ENCODE peak calls at places on chromosomes 4 and X, in ten cellular contexts. One of them, this sample, is unnamed. For H3K9me3, the result is how much of the 10 kb centered on the place peaks cover.

GRCh38 chr4:144579411-144580020 is 66.4 kb upstream of the HHIP start:
- DNase-seq in upper lobe of right lung: no peak
- DNase-seq in keratinocyte: no peak
- DNase-seq in tibial artery: no peak
- DNase-seq in tibial nerve: no peak
- DNase-seq in breast epithelium: no peak
- DNase-seq in PC-3: peak
- DNase-seq in Caco-2: no peak
- DNase-seq in A549: peak
- DNase-seq in BE2C: no peak
- DNase-seq in this sample: no peak

GRCh38 chr4:2058264-2059033 is 678 bp upstream of the NAT8L start:
- DNase-seq in upper lobe of right lung: no peak
- DNase-seq in keratinocyte: no peak
- DNase-seq in tibial artery: no peak
- DNase-seq in tibial nerve: no peak
- DNase-seq in breast epithelium: no peak
- DNase-seq in PC-3: no peak
- DNase-seq in Caco-2: peak
- DNase-seq in A549: no peak
- DNase-seq in BE2C: peak
- DNase-seq in this sample: no peak

GRCh38 chr4:20577702-20578101 is 122.6 kb upstream of the PACRGL start:
- DNase-seq in upper lobe of right lung: no peak
- DNase-seq in keratinocyte: no peak
- DNase-seq in tibial artery: no peak
- DNase-seq in tibial nerve: no peak
- DNase-seq in breast epithelium: no peak
- DNase-seq in PC-3: no peak
- DNase-seq in Caco-2: no peak
- DNase-seq in A549: no peak
- DNase-seq in BE2C: no peak
- DNase-seq in this sample: no peak

GRCh38 chr4:152385551-152385950 is 150.3 kb downstream of the FBXW7 start:
- DNase-seq in upper lobe of right lung: no peak
- DNase-seq in keratinocyte: no peak
- DNase-seq in tibial artery: no peak
- DNase-seq in tibial nerve: no peak
- DNase-seq in breast epithelium: no peak
- DNase-seq in PC-3: peak
- DNase-seq in Caco-2: no peak
- DNase-seq in A549: no peak
- DNase-seq in BE2C: no peak
- DNase-seq in this sample: no peak

GRCh38 chr4:33512397-33512796 is 2731.9 kb downstream of the ARAP2 start:
- DNase-seq in upper lobe of right lung: no peak
- DNase-seq in keratinocyte: no peak
- DNase-seq in tibial artery: no peak
- DNase-seq in tibial nerve: no peak
- DNase-seq in breast epithelium: no peak
- DNase-seq in PC-3: no peak
- DNase-seq in Caco-2: no peak
- DNase-seq in A549: no peak
- DNase-seq in BE2C: no peak
- DNase-seq in this sample: no peak

GRCh38 chrX:7115557-7115956 is 32.0 kb upstream of the STS start:
- DNase-seq in upper lobe of right lung: no peak
- DNase-seq in keratinocyte: no peak
- DNase-seq in tibial artery: no peak
- DNase-seq in tibial nerve: no peak
- DNase-seq in breast epithelium: no peak
- DNase-seq in PC-3: no peak
- DNase-seq in Caco-2: no peak
- DNase-seq in A549: no peak
- DNase-seq in BE2C: no peak
- DNase-seq in this sample: no peak

GRCh38 chr4:186472948-186473347 is 82.4 kb downstream of the MTNR1A start:
- DNase-seq in upper lobe of right lung: no peak
- DNase-seq in keratinocyte: no peak
- DNase-seq in tibial artery: no peak
- DNase-seq in tibial nerve: no peak
- DNase-seq in breast epithelium: no peak
- DNase-seq in PC-3: peak
- DNase-seq in Caco-2: no peak
- DNase-seq in A549: peak
- DNase-seq in BE2C: no peak
- DNase-seq in this sample: no peak

GRCh38 chr4:181061787-181062186 is 1181.4 kb upstream of the TENM3 start:
- DNase-seq in upper lobe of right lung: no peak
- DNase-seq in keratinocyte: no peak
- DNase-seq in tibial artery: no peak
- DNase-seq in tibial nerve: no peak
- DNase-seq in breast epithelium: no peak
- DNase-seq in PC-3: no peak
- DNase-seq in Caco-2: no peak
- DNase-seq in A549: no peak
- DNase-seq in BE2C: no peak
- DNase-seq in this sample: no peak

GRCh38 chr4:126405369-126405982 is 1090.7 kb downstream of the FAT4 start:
- DNase-seq in upper lobe of right lung: no peak
- DNase-seq in keratinocyte: no peak
- DNase-seq in tibial artery: no peak
- DNase-seq in tibial nerve: no peak
- DNase-seq in breast epithelium: no peak
- DNase-seq in PC-3: no peak
- DNase-seq in Caco-2: peak
- DNase-seq in A549: peak
- DNase-seq in BE2C: no peak
- DNase-seq in this sample: no peak

GRCh38 chrX:49257074-49257790 is 7.3 kb downstream of the FOXP3 start:
- DNase-seq in upper lobe of right lung: no peak
- DNase-seq in keratinocyte: no peak
- DNase-seq in tibial artery: no peak
- DNase-seq in tibial nerve: no peak
- DNase-seq in breast epithelium: no peak
- DNase-seq in PC-3: no peak
- DNase-seq in Caco-2: no peak
- DNase-seq in A549: no peak
- DNase-seq in BE2C: no peak
- DNase-seq in this sample: no peak

GRCh38 chrX:30593435-30594200 is 16.1 kb upstream of the TASL start:
- DNase-seq in upper lobe of right lung: no peak
- DNase-seq in keratinocyte: no peak
- DNase-seq in tibial artery: no peak
- DNase-seq in tibial nerve: no peak
- DNase-seq in breast epithelium: no peak
- DNase-seq in PC-3: peak
- DNase-seq in Caco-2: peak
- DNase-seq in A549: no peak
- DNase-seq in BE2C: no peak
- DNase-seq in this sample: no peak

GRCh38 chrX:18789916-18790315 is 82.5 kb downstream of the PPEF1 start:
- DNase-seq in upper lobe of right lung: no peak
- DNase-seq in keratinocyte: no peak
- DNase-seq in tibial artery: no peak
- DNase-seq in tibial nerve: no peak
- DNase-seq in breast epithelium: no peak
- DNase-seq in PC-3: no peak
- DNase-seq in Caco-2: no peak
- DNase-seq in A549: no peak
- DNase-seq in BE2C: no peak
- DNase-seq in this sample: no peak

GRCh38 chr4:38818441-38818976 is 13.9 kb upstream of the TLR1 start:
- DNase-seq in upper lobe of right lung: no peak
- DNase-seq in keratinocyte: peak
- DNase-seq in tibial artery: no peak
- DNase-seq in tibial nerve: no peak
- DNase-seq in breast epithelium: peak
- DNase-seq in PC-3: peak
- DNase-seq in Caco-2: peak
- DNase-seq in A549: no peak
- DNase-seq in BE2C: no peak
- DNase-seq in this sample: no peak

GRCh38 chrX:53678667-53679066 is 7.9 kb downstream of the HUWE1 start:
- DNase-seq in upper lobe of right lung: no peak
- DNase-seq in keratinocyte: no peak
- DNase-seq in tibial artery: no peak
- DNase-seq in tibial nerve: no peak
- DNase-seq in breast epithelium: no peak
- DNase-seq in PC-3: peak
- DNase-seq in Caco-2: no peak
- DNase-seq in A549: peak
- DNase-seq in BE2C: no peak
- DNase-seq in this sample: no peak
- TF ChIP-seq CTCF in upper lobe of right lung: no peak
- TF ChIP-seq CTCF in keratinocyte: no peak
- TF ChIP-seq CTCF in tibial artery: no peak
- TF ChIP-seq CTCF in tibial nerve: no peak
- TF ChIP-seq CTCF in breast epithelium: no peak
- TF ChIP-seq CTCF in PC-3: peak
- TF ChIP-seq CTCF in Caco-2: no peak
- TF ChIP-seq CTCF in A549: no peak
- TF ChIP-seq CTCF in BE2C: peak
- TF ChIP-seq CTCF in this sample: no peak

GRCh38 chrX:154596290-154596929 is 11.5 kb downstream of the CTAG1A start:
- DNase-seq in upper lobe of right lung: no peak
- DNase-seq in keratinocyte: peak
- DNase-seq in tibial artery: no peak
- DNase-seq in tibial nerve: no peak
- DNase-seq in breast epithelium: no peak
- DNase-seq in PC-3: peak
- DNase-seq in Caco-2: peak
- DNase-seq in A549: no peak
- DNase-seq in BE2C: no peak
- DNase-seq in this sample: no peak
- H3K9me3 ChIP-seq in upper lobe of right lung: under half
- H3K9me3 ChIP-seq in keratinocyte: under half
- H3K9me3 ChIP-seq in tibial artery: under half
- H3K9me3 ChIP-seq in tibial nerve: under half
- H3K9me3 ChIP-seq in breast epithelium: under half
- H3K9me3 ChIP-seq in PC-3: under half
- H3K9me3 ChIP-seq in Caco-2: under half
- H3K9me3 ChIP-seq in A549: under half
- H3K9me3 ChIP-seq in BE2C: under half
- H3K9me3 ChIP-seq in this sample: under half

GRCh38 chr4:60682901-60683300 is 517.2 kb upstream of the ADGRL3 start:
- DNase-seq in upper lobe of right lung: no peak
- DNase-seq in keratinocyte: no peak
- DNase-seq in tibial artery: no peak
- DNase-seq in tibial nerve: no peak
- DNase-seq in breast epithelium: no peak
- DNase-seq in PC-3: peak
- DNase-seq in Caco-2: no peak
- DNase-seq in A549: no peak
- DNase-seq in BE2C: no peak
- DNase-seq in this sample: no peak
- TF ChIP-seq CTCF in upper lobe of right lung: no peak
- TF ChIP-seq CTCF in keratinocyte: no peak
- TF ChIP-seq CTCF in tibial artery: no peak
- TF ChIP-seq CTCF in tibial nerve: no peak
- TF ChIP-seq CTCF in breast epithelium: no peak
- TF ChIP-seq CTCF in PC-3: no peak
- TF ChIP-seq CTCF in Caco-2: no peak
- TF ChIP-seq CTCF in A549: no peak
- TF ChIP-seq CTCF in BE2C: no peak
- TF ChIP-seq CTCF in this sample: no peak

GRCh38 chr4:112196446-112196845 is 35.1 kb upstream of the AP1AR start:
- DNase-seq in upper lobe of right lung: no peak
- DNase-seq in keratinocyte: no peak
- DNase-seq in tibial artery: no peak
- DNase-seq in tibial nerve: no peak
- DNase-seq in breast epithelium: no peak
- DNase-seq in PC-3: no peak
- DNase-seq in Caco-2: no peak
- DNase-seq in A549: no peak
- DNase-seq in BE2C: no peak
- DNase-seq in this sample: no peak

GRCh38 chr4:112203593-112203992 is 28.0 kb upstream of the AP1AR start:
- DNase-seq in upper lobe of right lung: no peak
- DNase-seq in keratinocyte: no peak
- DNase-seq in tibial artery: no peak
- DNase-seq in tibial nerve: no peak
- DNase-seq in breast epithelium: no peak
- DNase-seq in PC-3: no peak
- DNase-seq in Caco-2: peak
- DNase-seq in A549: no peak
- DNase-seq in BE2C: no peak
- DNase-seq in this sample: no peak

GRCh38 chr4:112199041-112199440 is 32.5 kb upstream of the AP1AR start:
- DNase-seq in upper lobe of right lung: no peak
- DNase-seq in keratinocyte: no peak
- DNase-seq in tibial artery: no peak
- DNase-seq in tibial nerve: no peak
- DNase-seq in breast epithelium: no peak
- DNase-seq in PC-3: peak
- DNase-seq in Caco-2: no peak
- DNase-seq in A549: no peak
- DNase-seq in BE2C: no peak
- DNase-seq in this sample: no peak

GRCh38 chr4:112206431-112206830 is 25.2 kb upstream of the AP1AR start:
- DNase-seq in upper lobe of right lung: no peak
- DNase-seq in keratinocyte: no peak
- DNase-seq in tibial artery: no peak
- DNase-seq in tibial nerve: no peak
- DNase-seq in breast epithelium: no peak
- DNase-seq in PC-3: no peak
- DNase-seq in Caco-2: no peak
- DNase-seq in A549: no peak
- DNase-seq in BE2C: no peak
- DNase-seq in this sample: no peak

GRCh38 chr4:112201915-112202505 is 29.6 kb upstream of the AP1AR start:
- DNase-seq in upper lobe of right lung: no peak
- DNase-seq in keratinocyte: no peak
- DNase-seq in tibial artery: no peak
- DNase-seq in tibial nerve: no peak
- DNase-seq in breast epithelium: no peak
- DNase-seq in PC-3: no peak
- DNase-seq in Caco-2: no peak
- DNase-seq in A549: no peak
- DNase-seq in BE2C: no peak
- DNase-seq in this sample: no peak
- H3K9me3 ChIP-seq in upper lobe of right lung: under half
- H3K9me3 ChIP-seq in keratinocyte: under half
- H3K9me3 ChIP-seq in tibial artery: under half
- H3K9me3 ChIP-seq in tibial nerve: under half
- H3K9me3 ChIP-seq in breast epithelium: under half
- H3K9me3 ChIP-seq in PC-3: under half
- H3K9me3 ChIP-seq in Caco-2: under half
- H3K9me3 ChIP-seq in A549: under half
- H3K9me3 ChIP-seq in BE2C: under half
- H3K9me3 ChIP-seq in this sample: under half

GRCh38 chrX:150772150-150772970 is 79.2 kb downstream of the MTMR1 start:
- DNase-seq in upper lobe of right lung: peak
- DNase-seq in keratinocyte: peak
- DNase-seq in tibial artery: peak
- DNase-seq in tibial nerve: peak
- DNase-seq in breast epithelium: peak
- DNase-seq in PC-3: peak
- DNase-seq in Caco-2: peak
- DNase-seq in A549: peak
- DNase-seq in BE2C: peak
- DNase-seq in this sample: peak
- TF ChIP-seq CTCF in upper lobe of right lung: peak
- TF ChIP-seq CTCF in keratinocyte: no peak
- TF ChIP-seq CTCF in tibial artery: peak
- TF ChIP-seq CTCF in tibial nerve: peak
- TF ChIP-seq CTCF in breast epithelium: peak
- TF ChIP-seq CTCF in PC-3: peak
- TF ChIP-seq CTCF in Caco-2: peak
- TF ChIP-seq CTCF in A549: peak
- TF ChIP-seq CTCF in BE2C: peak
- TF ChIP-seq CTCF in this sample: peak

This sample was measured in CD4-positive, alpha-beta T cell.